ENCODE peak calls at places on chromosome 11, in four cellular contexts. Z is CD8-positive, alpha-beta T cell; S is NCI-H2107; F is nucleus accumbens. R is an unnamed sample.

GRCh38 chr11:102591160-102591718 is 33.9 kb downstream of the MMP20 start:
- DNase-seq in Z (no peak), S (no peak), F (no peak), R (no peak)

GRCh38 chr11:29310016-29310415 is 706.8 kb downstream of the KCNA4 start:
- DNase-seq in Z (no peak), S (no peak), F (no peak), R (no peak)

GRCh38 chr11:60088364-60088763 is at the start of gene MS4A2:
- DNase-seq in Z (no peak), S (no peak), F (no peak), R (no peak)

GRCh38 chr11:119623682-119624081 is 105.3 kb downstream of the NECTIN1 start:
- DNase-seq in Z (no peak), S (no peak), F (no peak), R (no peak)

GRCh38 chr11:7593476-7593875 is 79.7 kb downstream of the PPFIBP2 start:
- DNase-seq in Z (no peak), S (no peak), F (no peak), R (no peak)

GRCh38 chr11:41461057-41461681 is 1.7 kb upstream of the LRRC4C start:
- DNase-seq in Z (no peak), S (no peak), F (no peak), R (no peak)

GRCh38 chr11:23711981-23712380 is 784.9 kb upstream of the LUZP2 start:
- DNase-seq in Z (no peak), S (no peak), F (no peak), R (no peak)

GRCh38 chr11:76589945-76590630 is 80.5 kb downstream of the LRRC32 start:
- DNase-seq in Z (no peak), S (no peak), F (no peak), R (no peak)

GRCh38 chr11:46330887-46331652 is 16.2 kb upstream of the DGKZ start:
- DNase-seq in Z (peak; percentile 70), S (no peak), F (no peak), R (no peak)

GRCh38 chr11:10581481-10582019 is 13.1 kb upstream of the LYVE1 start:
- DNase-seq in Z (no peak), S (no peak), F (peak; percentile 10), R (peak; percentile 93)

GRCh38 chr11:28268925-28269324 is 160.7 kb downstream of the METTL15 start:
- DNase-seq in Z (no peak), S (no peak), F (no peak), R (no peak)

GRCh38 chr11:128052912-128053641 is 534.3 kb downstream of the ETS1 start:
- DNase-seq in Z (no peak), S (no peak), F (no peak), R (no peak)

GRCh38 chr11:23688835-23689234 is 808.0 kb upstream of the LUZP2 start:
- DNase-seq in Z (no peak), S (no peak), F (no peak), R (no peak)

GRCh38 chr11:3368199-3368598 is 10.7 kb downstream of the ZNF195 start:
- DNase-seq in Z (no peak), S (no peak), F (no peak), R (no peak)

GRCh38 chr11:118812485-118812884 is 21.5 kb upstream of the DDX6 start:
- DNase-seq in Z (no peak), S (no peak), F (no peak), R (no peak)

GRCh38 chr11:116175707-116176106 is 597.1 kb downstream of the BUD13 start:
- DNase-seq in Z (no peak), S (no peak), F (no peak), R (no peak)

GRCh38 chr11:64186205-64187165 is 514 bp downstream of the STIP1 start:
- DNase-seq in Z (peak; percentile 58), S (no peak), F (no peak), R (peak; percentile 21)

GRCh38 chr11:83785942-83786341 is 499.8 kb upstream of the CCDC90B start:
- DNase-seq in Z (no peak), S (no peak), F (no peak), R (no peak)

GRCh38 chr11:65432686-65433582 is 10.3 kb downstream of the NEAT1 start:
- DNase-seq in Z (no peak), S (no peak), F (no peak), R (peak; percentile 37)

GRCh38 chr11:130865772-130866114 is 50.5 kb downstream of the SNX19 start:
- DNase-seq in Z (no peak), S (no peak), F (no peak), R (no peak)

GRCh38 chr11:89487016-89487415 is 4.2 kb downstream of the NOX4 start:
- DNase-seq in Z (no peak), S (no peak), F (no peak), R (no peak)

GRCh38 chr11:57890521-57890920 is 128.9 kb downstream of the CTNND1 start:
- DNase-seq in Z (no peak), S (no peak), F (no peak), R (no peak)

GRCh38 chr11:67371549-67372231 is 1.7 kb downstream of the CLCF1 start:
- DNase-seq in Z (peak; percentile 59), S (no peak), F (no peak), R (peak; percentile 46)

GRCh38 chr11:126526471-126526870 is 171.0 kb downstream of the ST3GAL4 start:
- DNase-seq in Z (no peak), S (no peak), F (no peak), R (no peak)

GRCh38 chr11:93921695-93922468 is 71.5 kb upstream of the VSTM5 start:
- DNase-seq in Z (no peak), S (peak; percentile 40), F (peak; percentile 2), R (no peak)

GRCh38 chr11:73651252-73651651 is 4.9 kb downstream of the PLEKHB1 start:
- DNase-seq in Z (no peak), S (no peak), F (no peak), R (no peak)

GRCh38 chr11:45094958-45095690 is 51.3 kb upstream of the PRDM11 start:
- DNase-seq in Z (peak; percentile 43), S (no peak), F (no peak), R (no peak)

GRCh38 chr11:17506314-17506713 is 29.7 kb upstream of the ABCC8 start:
- DNase-seq in Z (no peak), S (no peak), F (no peak), R (no peak)